ENCODE peak calls at places on chromosomes 6 and 20, in five cellular contexts. One of them, this sample, is unnamed.

GRCh38 chr6:6659600-6660327 is 71.2 kb downstream of the LY86 start:
- DNase-seq in uterus: no peak
- DNase-seq in astrocyte: no peak
- DNase-seq in retinal pigment epithelial cell: no peak
- DNase-seq in cardiac muscle cell: no peak
- DNase-seq in this sample: no peak

GRCh38 chr6:140858381-140858971 is 1274.2 kb upstream of the GJE1 start:
- DNase-seq in uterus: no peak
- DNase-seq in astrocyte: peak
- DNase-seq in retinal pigment epithelial cell: peak
- DNase-seq in cardiac muscle cell: no peak
- DNase-seq in this sample: no peak

GRCh38 chr6:170029416-170030283 is 261.2 kb downstream of the DLL1 start:
- DNase-seq in retinal pigment epithelial cell: no peak
- DNase-seq in astrocyte: no peak
- DNase-seq in cardiac muscle cell: no peak
- DNase-seq in uterus: peak
- DNase-seq in this sample: no peak

GRCh38 chr6:135181333-135182119 is 418 bp downstream of the MYB start:
- DNase-seq in uterus: no peak
- DNase-seq in cardiac muscle cell: peak
- DNase-seq in astrocyte: no peak
- DNase-seq in retinal pigment epithelial cell: no peak
- DNase-seq in this sample: no peak

GRCh38 chr20:51917886-51918545 is 115.7 kb upstream of the SALL4 start:
- DNase-seq in retinal pigment epithelial cell: no peak
- DNase-seq in uterus: no peak
- DNase-seq in astrocyte: no peak
- DNase-seq in cardiac muscle cell: no peak
- DNase-seq in this sample: no peak

GRCh38 chr6:31558631-31559500 is 11.5 kb downstream of the NFKBIL1 start:
- DNase-seq in cardiac muscle cell: peak
- DNase-seq in retinal pigment epithelial cell: no peak
- DNase-seq in uterus: no peak
- DNase-seq in astrocyte: no peak
- DNase-seq in this sample: peak

GRCh38 chr6:4371207-4371921 is 236.0 kb upstream of the ECI2 start:
- DNase-seq in retinal pigment epithelial cell: no peak
- DNase-seq in astrocyte: peak
- DNase-seq in cardiac muscle cell: peak
- DNase-seq in uterus: no peak
- DNase-seq in this sample: peak

GRCh38 chr20:58246346-58246745 is 17.9 kb upstream of the ANKRD60 start:
- DNase-seq in retinal pigment epithelial cell: no peak
- DNase-seq in uterus: no peak
- DNase-seq in astrocyte: peak
- DNase-seq in cardiac muscle cell: peak
- DNase-seq in this sample: peak

GRCh38 chr6:116616757-116617093 is 446 bp downstream of the RSPH4A start:
- DNase-seq in uterus: no peak
- DNase-seq in retinal pigment epithelial cell: no peak
- DNase-seq in astrocyte: no peak
- DNase-seq in cardiac muscle cell: no peak
- DNase-seq in this sample: peak

GRCh38 chr6:3227363-3228045 is at the start of gene TUBB2B:
- DNase-seq in retinal pigment epithelial cell: no peak
- DNase-seq in astrocyte: peak
- DNase-seq in uterus: peak
- DNase-seq in cardiac muscle cell: no peak
- DNase-seq in this sample: no peak

GRCh38 chr6:3398165-3398562 is 58.7 kb downstream of the SLC22A23 start:
- DNase-seq in cardiac muscle cell: no peak
- DNase-seq in uterus: no peak
- DNase-seq in astrocyte: no peak
- DNase-seq in retinal pigment epithelial cell: no peak
- DNase-seq in this sample: no peak

GRCh38 chr6:112224088-112224487 is 30.3 kb downstream of the LAMA4 start:
- DNase-seq in uterus: no peak
- DNase-seq in retinal pigment epithelial cell: no peak
- DNase-seq in astrocyte: no peak
- DNase-seq in cardiac muscle cell: no peak
- DNase-seq in this sample: no peak

GRCh38 chr20:50690979-50691584 is at the start of gene RIPOR3:
- DNase-seq in retinal pigment epithelial cell: no peak
- DNase-seq in astrocyte: peak
- DNase-seq in cardiac muscle cell: peak
- DNase-seq in uterus: peak
- DNase-seq in this sample: peak

GRCh38 chr20:13844296-13844695 is 59.5 kb downstream of the NDUFAF5 start:
- DNase-seq in cardiac muscle cell: no peak
- DNase-seq in retinal pigment epithelial cell: no peak
- DNase-seq in uterus: no peak
- DNase-seq in astrocyte: no peak
- DNase-seq in this sample: no peak

GRCh38 chr6:112831022-112831421 is 483.9 kb downstream of the RFPL4B start:
- DNase-seq in cardiac muscle cell: no peak
- DNase-seq in uterus: no peak
- DNase-seq in retinal pigment epithelial cell: no peak
- DNase-seq in astrocyte: peak
- DNase-seq in this sample: no peak

GRCh38 chr20:51287628-51288413 is 254.7 kb downstream of the NFATC2 start:
- DNase-seq in retinal pigment epithelial cell: no peak
- DNase-seq in cardiac muscle cell: no peak
- DNase-seq in astrocyte: no peak
- DNase-seq in uterus: no peak
- DNase-seq in this sample: no peak

GRCh38 chr20:23294166-23294565 is 56.4 kb upstream of the NXT1 start:
- DNase-seq in astrocyte: no peak
- DNase-seq in retinal pigment epithelial cell: no peak
- DNase-seq in uterus: no peak
- DNase-seq in cardiac muscle cell: no peak
- DNase-seq in this sample: no peak

GRCh38 chr6:73798592-73798991 is 102.6 kb downstream of the CD109 start:
- DNase-seq in cardiac muscle cell: peak
- DNase-seq in uterus: peak
- DNase-seq in astrocyte: peak
- DNase-seq in retinal pigment epithelial cell: peak
- DNase-seq in this sample: peak

GRCh38 chr6:72363844-72364740 is 257.8 kb upstream of the KCNQ5 start:
- DNase-seq in uterus: peak
- DNase-seq in cardiac muscle cell: peak
- DNase-seq in retinal pigment epithelial cell: peak
- DNase-seq in astrocyte: peak
- DNase-seq in this sample: peak

GRCh38 chr6:161378115-161378514 is 104.3 kb upstream of the AGPAT4 start:
- DNase-seq in cardiac muscle cell: no peak
- DNase-seq in retinal pigment epithelial cell: no peak
- DNase-seq in uterus: no peak
- DNase-seq in astrocyte: no peak
- DNase-seq in this sample: no peak

GRCh38 chr20:52405417-52405816 is 213.8 kb upstream of the ZFP64 start:
- DNase-seq in retinal pigment epithelial cell: no peak
- DNase-seq in cardiac muscle cell: peak
- DNase-seq in astrocyte: no peak
- DNase-seq in uterus: no peak
- DNase-seq in this sample: peak

GRCh38 chr6:37972994-37973757 is 153.6 kb downstream of the ZFAND3 start:
- DNase-seq in cardiac muscle cell: peak
- DNase-seq in uterus: no peak
- DNase-seq in retinal pigment epithelial cell: no peak
- DNase-seq in astrocyte: no peak
- DNase-seq in this sample: peak

GRCh38 chr20:13131688-13132087 is 89.4 kb upstream of the ISM1 start:
- DNase-seq in astrocyte: no peak
- DNase-seq in cardiac muscle cell: no peak
- DNase-seq in uterus: no peak
- DNase-seq in retinal pigment epithelial cell: no peak
- DNase-seq in this sample: no peak

GRCh38 chr6:105503641-105504040 is 100.8 kb upstream of the PREP start:
- DNase-seq in cardiac muscle cell: no peak
- DNase-seq in uterus: no peak
- DNase-seq in astrocyte: no peak
- DNase-seq in retinal pigment epithelial cell: no peak
- DNase-seq in this sample: no peak

GRCh38 chr6:88561034-88561973 is 395.2 kb upstream of the CNR1 start:
- DNase-seq in cardiac muscle cell: no peak
- DNase-seq in uterus: no peak
- DNase-seq in astrocyte: no peak
- DNase-seq in retinal pigment epithelial cell: no peak
- DNase-seq in this sample: no peak

GRCh38 chr6:33624856-33625255 is 3.7 kb downstream of the ITPR3 start:
- DNase-seq in retinal pigment epithelial cell: no peak
- DNase-seq in uterus: no peak
- DNase-seq in cardiac muscle cell: no peak
- DNase-seq in astrocyte: no peak
- DNase-seq in this sample: no peak

GRCh38 chr6:33620584-33621395 is at the start of gene ITPR3:
- DNase-seq in cardiac muscle cell: peak
- DNase-seq in retinal pigment epithelial cell: no peak
- DNase-seq in astrocyte: no peak
- DNase-seq in uterus: peak
- DNase-seq in this sample: peak

GRCh38 chr6:33622456-33623431 is 1.6 kb downstream of the ITPR3 start:
- DNase-seq in retinal pigment epithelial cell: no peak
- DNase-seq in uterus: no peak
- DNase-seq in astrocyte: no peak
- DNase-seq in cardiac muscle cell: no peak
- DNase-seq in this sample: no peak

GRCh38 chr6:33621396-33622388 is 570 bp downstream of the ITPR3 start:
- DNase-seq in uterus: peak
- DNase-seq in cardiac muscle cell: no peak
- DNase-seq in retinal pigment epithelial cell: no peak
- DNase-seq in astrocyte: no peak
- DNase-seq in this sample: peak

DNA sequence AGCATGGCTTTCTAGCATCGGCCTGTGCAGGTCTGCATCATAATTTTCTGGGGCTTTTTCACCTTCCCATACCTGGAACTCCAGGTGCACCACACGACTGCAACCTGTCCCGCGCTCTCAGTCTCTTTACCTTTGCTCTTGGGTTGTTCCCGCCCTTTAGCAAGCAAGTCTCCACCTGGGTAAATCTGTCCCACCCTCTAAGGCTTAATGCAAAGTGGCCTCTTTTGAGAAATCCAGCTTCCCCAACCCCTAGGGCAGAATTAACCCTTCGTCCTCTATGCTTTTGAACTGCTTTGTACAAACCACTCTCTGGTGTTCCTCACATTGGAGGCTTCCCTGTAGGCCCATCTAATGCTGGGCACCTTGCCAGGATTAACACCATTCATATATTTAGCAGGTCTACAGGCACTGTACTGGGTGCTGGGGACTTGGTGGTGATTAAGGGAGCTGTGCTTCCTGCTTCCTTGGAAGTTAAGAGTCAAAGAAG is 2.8 kb downstream of the ITPR3 start:
- DNase-seq in cardiac muscle cell: no peak
- DNase-seq in retinal pigment epithelial cell: no peak
- DNase-seq in uterus: no peak
- DNase-seq in astrocyte: no peak
- DNase-seq in this sample: no peak
- H3K4me3 ChIP-seq in cardiac muscle cell: no peak
- H3K4me3 ChIP-seq in retinal pigment epithelial cell: no peak
- H3K4me3 ChIP-seq in uterus: no peak
- H3K4me3 ChIP-seq in astrocyte: no peak
- H3K4me3 ChIP-seq in this sample: no peak

DNA sequence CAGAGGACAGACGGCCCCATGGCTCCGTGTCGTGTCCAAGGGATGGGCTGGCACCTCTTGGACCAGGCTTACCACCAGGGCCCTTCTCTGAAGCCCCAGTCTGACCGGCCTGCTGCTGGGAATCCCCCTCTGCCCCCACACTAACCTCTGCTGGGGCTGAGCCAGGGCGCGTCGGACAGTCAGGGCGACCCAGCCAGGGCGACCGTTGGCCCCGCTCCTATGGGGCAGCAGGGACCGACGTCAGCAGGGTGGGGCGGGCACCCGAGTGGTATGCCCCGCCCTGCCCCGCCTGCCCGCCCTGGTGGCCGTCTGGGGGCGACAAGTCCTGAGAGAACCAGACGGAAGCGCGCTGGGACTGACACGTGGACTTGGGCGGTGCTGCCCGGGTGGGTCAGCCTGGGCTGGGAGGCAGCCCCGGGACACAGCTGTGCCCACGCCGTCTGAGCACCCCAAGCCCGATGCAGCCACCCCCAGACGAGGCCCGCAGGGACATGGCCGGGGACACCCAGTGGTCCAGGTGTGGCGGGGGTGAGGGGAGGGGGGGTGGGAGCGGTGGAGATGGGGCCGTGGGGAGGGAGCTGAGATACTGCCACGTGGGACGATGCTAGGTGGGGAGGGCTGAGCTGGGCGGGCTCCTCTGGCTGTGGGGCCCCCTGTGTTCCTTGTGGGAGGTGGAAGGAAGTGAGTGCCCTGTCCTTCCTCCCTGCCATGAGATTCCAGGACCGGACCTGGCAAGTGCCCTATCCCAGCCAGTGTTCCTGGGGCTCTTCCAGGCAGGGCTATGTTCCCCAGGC is at the start of gene SLC17A9:
- DNase-seq in retinal pigment epithelial cell: peak
- DNase-seq in cardiac muscle cell: peak
- DNase-seq in uterus: peak
- DNase-seq in astrocyte: peak
- DNase-seq in this sample: peak
- H3K4me3 ChIP-seq in retinal pigment epithelial cell: peak
- H3K4me3 ChIP-seq in cardiac muscle cell: no peak
- H3K4me3 ChIP-seq in uterus: peak
- H3K4me3 ChIP-seq in astrocyte: peak
- H3K4me3 ChIP-seq in this sample: peak

DNA sequence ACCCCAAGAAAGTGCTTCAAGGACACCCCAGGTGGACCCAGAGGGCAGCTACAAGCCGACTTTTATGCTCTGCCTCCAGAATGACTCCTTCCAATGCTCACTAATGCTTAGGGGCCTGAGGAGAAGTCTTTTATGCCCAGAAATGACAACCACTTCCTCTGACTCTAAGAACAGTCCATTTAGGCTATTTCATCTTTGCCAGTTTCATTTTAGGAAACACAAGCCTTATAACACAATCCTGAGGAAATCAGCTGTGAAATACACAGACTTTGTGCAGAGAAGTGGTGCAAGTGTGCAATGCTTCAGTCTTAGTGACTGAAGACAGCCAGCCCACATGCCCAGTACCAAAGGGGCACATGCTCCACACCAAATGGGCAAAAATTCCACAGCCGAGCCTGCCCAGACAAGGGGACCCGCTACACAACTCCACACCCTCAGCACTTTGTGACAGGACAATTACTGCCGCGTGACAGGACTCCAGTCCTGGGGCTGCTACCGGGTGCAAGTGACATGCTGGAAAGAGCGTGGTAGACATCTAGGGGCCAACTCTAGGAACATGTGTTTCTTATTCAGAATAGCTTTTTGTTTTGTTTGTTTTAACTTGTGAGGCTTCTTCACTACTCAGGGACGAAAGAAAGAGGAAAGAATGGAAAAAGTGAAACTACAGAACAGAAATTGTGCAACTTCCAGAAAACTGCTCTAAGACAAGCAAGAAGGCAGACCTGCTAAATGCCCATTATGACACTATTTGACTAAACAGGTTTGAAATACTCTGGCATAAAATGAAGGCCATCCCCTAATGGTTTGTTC is 28.2 kb upstream of the PLAGL1 start:
- DNase-seq in cardiac muscle cell: peak
- DNase-seq in retinal pigment epithelial cell: no peak
- DNase-seq in uterus: no peak
- DNase-seq in astrocyte: no peak
- DNase-seq in this sample: peak
- H3K4me3 ChIP-seq in cardiac muscle cell: no peak
- H3K4me3 ChIP-seq in retinal pigment epithelial cell: no peak
- H3K4me3 ChIP-seq in uterus: peak
- H3K4me3 ChIP-seq in astrocyte: peak
- H3K4me3 ChIP-seq in this sample: peak

GRCh38 chr6:21599074-21599639 is 5.6 kb downstream of the SOX4 start:
- DNase-seq in astrocyte: no peak
- DNase-seq in cardiac muscle cell: no peak
- DNase-seq in retinal pigment epithelial cell: no peak
- DNase-seq in uterus: no peak
- DNase-seq in this sample: no peak
- H3K4me3 ChIP-seq in astrocyte: peak
- H3K4me3 ChIP-seq in cardiac muscle cell: peak
- H3K4me3 ChIP-seq in retinal pigment epithelial cell: peak
- H3K4me3 ChIP-seq in uterus: no peak
- H3K4me3 ChIP-seq in this sample: no peak

This sample was measured in AG10803.